ENCODE peak calls at places on chromosome 17, in five cellular contexts. W is GM12864; R is breast epithelium; E is activated CD4-positive, CD25-positive, alpha-beta regulatory T cell treated with anti-CD3 and anti-CD28 coated beads, Interleukin-2, amount 50 U/mL, for 16 hours; N is NCI-H1092 treated with DMSO at 0.1 percent for 48 hours. K is an unnamed sample.

GRCh38 chr17:1095093-1095852 is 84.5 kb downstream of the ABR start:
- DNase-seq in W (no peak), R (no peak), E (no peak), N (no peak), K (no peak)

GRCh38 chr17:30188211-30188939 is 47.1 kb downstream of the SLC6A4 start:
- DNase-seq in W (no peak), R (no peak), E (no peak), N (no peak), K (no peak)

GRCh38 chr17:48483471-48484131 is 47.2 kb downstream of the HOXB1 start:
- DNase-seq in W (no peak), R (no peak), E (no peak), N (no peak), K (no peak)

GRCh38 chr17:40535924-40536717 is 29.2 kb downstream of the CCR7 start:
- DNase-seq in W (no peak), R (peak), E (no peak), N (no peak), K (no peak)

GRCh38 chr17:47889734-47890529 is 6.1 kb upstream of the SP2 start:
- DNase-seq in W (peak), R (peak), E (peak), N (peak), K (peak)

GRCh38 chr17:10058924-10059683 is 139.3 kb downstream of the GAS7 start:
- DNase-seq in W (no peak), R (no peak), E (no peak), N (no peak), K (no peak)

GRCh38 chr17:7262192-7263070 is at the start of gene CLDN7:
- DNase-seq in W (no peak), R (peak), E (no peak), N (no peak), K (peak)

GRCh38 chr17:36705651-36706436 is 104.5 kb downstream of the MRM1 start:
- DNase-seq in W (no peak), R (no peak), E (no peak), N (peak), K (peak)

GRCh38 chr17:7322520-7323194 is 6.5 kb downstream of the NEURL4 start:
- DNase-seq in W (no peak), R (no peak), E (no peak), N (no peak), K (peak)

GRCh38 chr17:16872836-16873653 is 98.9 kb downstream of the TNFRSF13B start:
- DNase-seq in W (no peak), R (peak), E (no peak), N (no peak), K (peak)

GRCh38 chr17:80119271-80119791 is 17.9 kb downstream of the GAA start:
- DNase-seq in W (no peak), R (no peak), E (no peak), N (no peak), K (no peak)

GRCh38 chr17:10737168-10737622 is 7.4 kb upstream of the TMEM220 start:
- DNase-seq in W (no peak), R (peak), E (no peak), N (peak), K (peak)

GRCh38 chr17:47872019-47872650 is 21.2 kb upstream of the SP6 start:
- DNase-seq in W (no peak), R (no peak), E (no peak), N (no peak), K (peak)

GRCh38 chr17:75250009-75250471 is 11.4 kb downstream of the GGA3 start:
- DNase-seq in W (peak), R (no peak), E (peak), N (no peak), K (no peak)

GRCh38 chr17:47981462-47981861 is 10.5 kb downstream of the CDK5RAP3 start:
- DNase-seq in W (no peak), R (no peak), E (no peak), N (no peak), K (no peak)

GRCh38 chr17:19386276-19386863 is 620 bp downstream of the MFAP4 start:
- DNase-seq in W (no peak), R (no peak), E (no peak), N (no peak), K (no peak)

GRCh38 chr17:78127240-78127887 is 1.2 kb downstream of the TMC6 start:
- DNase-seq in W (no peak), R (no peak), E (no peak), N (no peak), K (no peak)

GRCh38 chr17:79771276-79771675 is 6.7 kb upstream of the CBX2 start:
- DNase-seq in W (no peak), R (no peak), E (no peak), N (no peak), K (no peak)

GRCh38 chr17:38877130-38877851 is 7.4 kb downstream of the LASP1 start:
- DNase-seq in W (no peak), R (no peak), E (no peak), N (no peak), K (no peak)

GRCh38 chr17:32350662-32351418 is 883 bp downstream of the ZNF207 start:
- DNase-seq in W (no peak), R (no peak), E (peak), N (peak), K (peak)

GRCh38 chr17:57783338-57783742 is 38.2 kb upstream of the CCDC182 start:
- DNase-seq in W (no peak), R (peak), E (peak), N (peak), K (peak)

GRCh38 chr17:58822148-58823050 is 66.7 kb downstream of the PPM1E start:
- DNase-seq in W (no peak), R (no peak), E (no peak), N (peak), K (peak)

GRCh38 chr17:37082985-37083384 is 134.2 kb downstream of the AATF start:
- DNase-seq in W (no peak), R (no peak), E (no peak), N (no peak), K (no peak)

GRCh38 chr17:83182620-83183063 is 103.2 kb downstream of the METRNL start:
- DNase-seq in W (no peak), R (peak), E (no peak), N (no peak), K (no peak)

GRCh38 chr17:74330446-74330845 is 4.4 kb downstream of the KIF19 start:
- DNase-seq in W (no peak), R (no peak), E (no peak), N (no peak), K (no peak)

GRCh38 chr17:81416612-81417011 is 21.4 kb downstream of the BAHCC1 start:
- DNase-seq in W (no peak), R (no peak), E (no peak), N (peak), K (no peak)

GRCh38 chr17:80944326-80944725 is 47.3 kb upstream of the CHMP6 start:
- DNase-seq in W (no peak), R (no peak), E (no peak), N (no peak), K (no peak)

GRCh38 chr17:63070031-63070430 is 104.0 kb downstream of the TANC2 start:
- DNase-seq in W (no peak), R (no peak), E (no peak), N (no peak), K (no peak)